ENCODE peak calls at places on chromosomes 1 and 21, in four cellular contexts. L is EL; B is fibroblast of mammary gland; F is activated naive CD4-positive, alpha-beta T cell treated with Interleukin-2 at 50 U/mL for 16 hours. R is an unnamed sample.

GRCh38 chr1:218361298-218362065 is 16.3 kb downstream of the TGFB2 start:
- DNase-seq in L (peak; percentile 65), B (peak; percentile 71), F (no peak), R (no peak)

GRCh38 chr1:41950820-41951219 is 32.1 kb upstream of the HIVEP3 start:
- DNase-seq in L (no peak), B (no peak), F (no peak), R (no peak)

GRCh38 chr1:110483308-110483685 is 32.3 kb downstream of the PROK1 start:
- DNase-seq in L (no peak), B (no peak), F (no peak), R (no peak)

GRCh38 chr1:212981571-212982328 is 31.4 kb downstream of the VASH2 start:
- DNase-seq in L (no peak), B (no peak), F (no peak), R (no peak)

GRCh38 chr1:236083650-236084385 is 18.9 kb upstream of the NID1 start:
- DNase-seq in L (no peak), B (peak; percentile 35), F (no peak), R (no peak)

GRCh38 chr1:108114026-108114599 is 86.0 kb downstream of the SLC25A24 start:
- DNase-seq in L (no peak), B (no peak), F (no peak), R (no peak)

GRCh38 chr21:42120056-42120903 is 49.2 kb downstream of the UMODL1 start:
- DNase-seq in L (no peak), B (no peak), F (no peak), R (no peak)

GRCh38 chr1:33346921-33347649 is 26.2 kb upstream of the A3GALT2 start:
- DNase-seq in L (peak; percentile 98), B (peak; percentile 96), F (no peak), R (no peak)

GRCh38 chr1:243496173-243496553 is 240.3 kb downstream of the SDCCAG8 start:
- DNase-seq in L (no peak), B (no peak), F (no peak), R (no peak)

GRCh38 chr1:94384485-94385353 is 33.5 kb upstream of the ABCD3 start:
- DNase-seq in L (no peak), B (no peak), F (no peak), R (no peak)

GRCh38 chr1:196409586-196409985 is 198.7 kb downstream of the KCNT2 start:
- DNase-seq in L (peak; percentile 13), B (peak; percentile 23), F (no peak), R (no peak)

GRCh38 chr1:229893762-229894444 is 173.1 kb upstream of the GALNT2 start:
- DNase-seq in L (peak; percentile 36), B (no peak), F (no peak), R (no peak)

GRCh38 chr1:44049839-44050238 is 18.6 kb upstream of the SLC6A9 start:
- DNase-seq in L (peak; percentile 95), B (peak; percentile 96), F (no peak), R (no peak)

R was measured in activated effector memory CD4-positive, alpha-beta T cell treated with anti-CD3 and anti-CD28 coated beads, Interleukin-2, amount 50 U/mL, for 16 hours.